ENCODE peak calls at places on chromosomes 1 and 21, in five cellular contexts. G is mesothelial cell of epicardium, K is cardiac muscle cell, A is GM23338, U is heart right ventricle. B is an unnamed sample.

GRCh38 chr1:11646317-11646716 is 7.9 kb downstream of the FBXO2 start:
- DNase-seq in G (no peak), K (no peak), A (no peak), U (no peak), B (no peak)

GRCh38 chr1:213987876-213988638 is at the start of gene PROX1:
- DNase-seq in G (peak), K (peak), A (peak), U (peak), B (no peak)

GRCh38 chr1:42479621-42480020 is 16.5 kb downstream of the CCDC30 start:
- DNase-seq in G (no peak), K (peak), A (peak), U (no peak), B (no peak)

GRCh38 chr1:85339671-85340399 is 63.4 kb upstream of the BCL10 start:
- DNase-seq in G (no peak), K (no peak), A (no peak), U (no peak), B (no peak)

GRCh38 chr1:112698366-112699310 is 8.3 kb downstream of the RHOC start:
- DNase-seq in G (no peak), K (no peak), A (no peak), U (no peak), B (peak)

GRCh38 chr1:200934676-200935245 is 40.1 kb downstream of the INAVA start:
- DNase-seq in G (no peak), K (no peak), A (no peak), U (no peak), B (no peak)

GRCh38 chr1:159892944-159893343 is 7.0 kb downstream of the CFAP45 start:
- DNase-seq in G (no peak), K (no peak), A (peak), U (no peak), B (no peak)

GRCh38 chr1:24286246-24287010 is 32.7 kb upstream of the GRHL3 start:
- DNase-seq in G (no peak), K (no peak), A (peak), U (no peak), B (no peak)

GRCh38 chr1:63670164-63670563 is 77.0 kb downstream of the PGM1 start:
- DNase-seq in G (no peak), K (no peak), A (no peak), U (no peak), B (no peak)

GRCh38 chr1:186183970-186184628 is 191.0 kb downstream of the TPR start:
- DNase-seq in G (no peak), K (no peak), A (no peak), U (no peak), B (no peak)

GRCh38 chr1:48068216-48068615 is 71.0 kb upstream of the TRABD2B start:
- DNase-seq in G (no peak), K (no peak), A (no peak), U (no peak), B (no peak)

GRCh38 chr1:193283026-193283425 is 96.6 kb upstream of the B3GALT2 start:
- DNase-seq in G (no peak), K (peak), A (peak), U (no peak), B (no peak)

GRCh38 chr1:219784660-219785391 is 143.5 kb downstream of the SLC30A10 start:
- DNase-seq in G (no peak), K (peak), A (no peak), U (no peak), B (no peak)

GRCh38 chr1:50423670-50424000 is 392 bp upstream of the DMRTA2 start:
- DNase-seq in G (no peak), K (peak), A (peak), U (no peak), B (no peak)

GRCh38 chr1:41580021-41580420 is 95.5 kb upstream of the EDN2 start:
- DNase-seq in G (no peak), K (no peak), A (no peak), U (no peak), B (peak)

GRCh38 chr1:87180682-87181081 is 148.0 kb upstream of the LMO4 start:
- DNase-seq in G (no peak), K (no peak), A (no peak), U (no peak), B (no peak)

GRCh38 chr1:170560681-170561285 is 28.8 kb downstream of the GORAB start:
- DNase-seq in G (no peak), K (no peak), A (no peak), U (no peak), B (no peak)

GRCh38 chr1:201880928-201881571 is 7.6 kb upstream of the SHISA4 start:
- DNase-seq in G (peak), K (no peak), A (no peak), U (no peak), B (no peak)

GRCh38 chr21:44529503-44530125 is 10.4 kb downstream of the KRTAP10-1 start:
- DNase-seq in G (no peak), K (no peak), A (no peak), U (no peak), B (no peak)

GRCh38 chr1:97906567-97907228 is 14.1 kb downstream of the DPYD start:
- DNase-seq in G (no peak), K (peak), A (peak), U (no peak), B (no peak)

GRCh38 chr1:233406994-233407631 is 79.6 kb downstream of the MAP3K21 start:
- DNase-seq in G (no peak), K (no peak), A (no peak), U (no peak), B (no peak)

GRCh38 chr1:169692766-169693460 is 18.5 kb downstream of the SELL start:
- DNase-seq in G (no peak), K (no peak), A (no peak), U (no peak), B (no peak)

GRCh38 chr1:147243228-147243685 is 773 bp downstream of the CHD1L start:
- DNase-seq in G (peak), K (no peak), A (peak), U (no peak), B (no peak)

GRCh38 chr1:184954232-184954995 is 19.9 kb downstream of the NIBAN1 start:
- DNase-seq in G (no peak), K (peak), A (no peak), U (no peak), B (no peak)

GRCh38 chr1:30249446-30250337 is 473.7 kb downstream of the MATN1 start:
- DNase-seq in G (no peak), K (no peak), A (no peak), U (no peak), B (no peak)

GRCh38 chr1:145710291-145711027 is 3.3 kb upstream of the PDZK1 start:
- DNase-seq in G (no peak), K (no peak), A (no peak), U (no peak), B (no peak)

GRCh38 chr1:217369271-217369981 is 261.5 kb downstream of the GPATCH2 start:
- DNase-seq in G (no peak), K (no peak), A (peak), U (no peak), B (no peak)

GRCh38 chr1:63135174-63135512 is 187.2 kb upstream of the FOXD3 start:
- DNase-seq in G (no peak), K (no peak), A (no peak), U (no peak), B (no peak)

GRCh38 chr1:223425550-223425949 is 32.3 kb downstream of the CCDC185 start:
- DNase-seq in G (no peak), K (peak), A (no peak), U (no peak), B (no peak)

GRCh38 chr21:33643658-33644311 is 1.5 kb downstream of the ITSN1 start:
- DNase-seq in G (no peak), K (peak), A (peak), U (no peak), B (no peak)

GRCh38 chr1:3856923-3857790 is at the start of the genes CEP104 and DFFB:
- DNase-seq in G (peak), K (peak), A (peak), U (peak), B (peak)
- TF ChIP-seq CTCF in G (no peak), K (no peak), A (peak), U (peak), B (no peak)

DNA sequence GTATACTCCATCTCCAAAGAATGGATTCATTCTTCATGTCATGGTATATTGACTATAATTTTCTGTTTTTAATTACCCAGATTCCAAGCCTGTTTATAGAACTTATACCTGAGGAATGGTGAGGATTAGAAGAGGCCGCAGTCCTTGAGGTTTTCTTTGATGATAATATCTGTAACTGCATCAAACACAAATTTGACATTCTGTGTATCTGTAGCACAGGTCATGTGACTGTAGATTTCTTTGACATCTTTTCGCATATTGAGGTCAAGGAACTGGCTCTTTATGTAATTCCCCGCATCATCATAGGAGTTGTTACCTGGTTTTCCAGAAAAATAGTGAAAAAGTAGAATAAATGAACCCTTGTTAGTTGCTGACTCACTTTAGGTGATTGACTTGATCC is 16.2 kb downstream of the GNAT2 start:
- DNase-seq in G (no peak), K (no peak), A (no peak), U (no peak), B (no peak)
- TF ChIP-seq CTCF in G (no peak), K (no peak), A (no peak), U (no peak), B (no peak)

GRCh38 chr1:211135342-211135950 is 1.5 kb upstream of the KCNH1 start:
- DNase-seq in G (no peak), K (peak), A (peak), U (no peak), B (no peak)
- TF ChIP-seq CTCF in G (peak), K (peak), A (peak), U (peak), B (peak)

DNA sequence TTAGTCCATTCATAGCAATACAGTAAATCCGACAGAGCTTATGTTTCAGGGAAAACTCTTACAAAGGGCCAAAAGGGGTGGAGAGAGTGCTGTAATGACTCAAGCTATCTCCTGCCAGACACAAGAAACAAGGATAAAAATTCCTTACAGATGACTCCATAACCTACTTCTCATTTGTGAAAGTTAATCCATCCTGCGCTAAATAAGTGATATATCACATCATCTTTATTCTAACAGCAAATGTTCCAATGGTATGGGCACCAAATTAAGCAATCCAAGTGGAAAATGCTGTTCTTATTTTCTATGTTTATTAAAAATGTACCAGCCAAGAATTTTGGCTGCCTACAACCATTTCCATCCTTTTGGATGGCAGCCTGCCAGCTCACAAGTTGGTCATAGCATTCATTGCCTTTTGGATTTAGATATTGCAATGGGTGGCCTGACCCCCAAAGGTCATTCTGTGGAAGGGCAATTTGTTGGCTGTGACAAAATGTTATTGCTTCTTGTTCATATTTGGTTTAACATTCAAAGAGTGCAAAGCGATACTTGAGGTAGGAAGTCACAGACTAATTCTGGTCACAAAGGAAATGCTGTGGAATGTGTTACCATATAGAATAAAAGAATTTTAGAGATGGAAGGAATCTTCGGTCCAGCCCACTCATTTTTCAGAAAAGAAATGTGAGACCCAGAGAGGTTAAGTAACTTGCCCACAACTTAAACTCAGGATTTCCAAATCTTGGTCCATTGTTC is 2.8 kb upstream of the ENAH start:
- DNase-seq in G (no peak), K (peak), A (peak), U (peak), B (no peak)
- TF ChIP-seq CTCF in G (no peak), K (no peak), A (peak), U (peak), B (no peak)

GRCh38 chr1:22319608-22320007 is 132.0 kb upstream of the ZBTB40 start:
- DNase-seq in G (no peak), K (no peak), A (no peak), U (no peak), B (no peak)

GRCh38 chr1:22318279-22318983 is 133.2 kb upstream of the ZBTB40 start:
- DNase-seq in G (peak), K (no peak), A (peak), U (no peak), B (peak)

GRCh38 chr1:22317920-22318243 is 133.8 kb upstream of the ZBTB40 start:
- DNase-seq in G (no peak), K (no peak), A (no peak), U (no peak), B (peak)

GRCh38 chr1:22315315-22316078 is 136.2 kb upstream of the ZBTB40 start:
- DNase-seq in G (no peak), K (no peak), A (no peak), U (no peak), B (peak)

GRCh38 chr1:22317231-22317919 is 134.3 kb upstream of the ZBTB40 start:
- DNase-seq in G (no peak), K (peak), A (peak), U (no peak), B (peak)
- TF ChIP-seq CTCF in G (peak), K (peak), A (peak), U (no peak), B (peak)

DNA sequence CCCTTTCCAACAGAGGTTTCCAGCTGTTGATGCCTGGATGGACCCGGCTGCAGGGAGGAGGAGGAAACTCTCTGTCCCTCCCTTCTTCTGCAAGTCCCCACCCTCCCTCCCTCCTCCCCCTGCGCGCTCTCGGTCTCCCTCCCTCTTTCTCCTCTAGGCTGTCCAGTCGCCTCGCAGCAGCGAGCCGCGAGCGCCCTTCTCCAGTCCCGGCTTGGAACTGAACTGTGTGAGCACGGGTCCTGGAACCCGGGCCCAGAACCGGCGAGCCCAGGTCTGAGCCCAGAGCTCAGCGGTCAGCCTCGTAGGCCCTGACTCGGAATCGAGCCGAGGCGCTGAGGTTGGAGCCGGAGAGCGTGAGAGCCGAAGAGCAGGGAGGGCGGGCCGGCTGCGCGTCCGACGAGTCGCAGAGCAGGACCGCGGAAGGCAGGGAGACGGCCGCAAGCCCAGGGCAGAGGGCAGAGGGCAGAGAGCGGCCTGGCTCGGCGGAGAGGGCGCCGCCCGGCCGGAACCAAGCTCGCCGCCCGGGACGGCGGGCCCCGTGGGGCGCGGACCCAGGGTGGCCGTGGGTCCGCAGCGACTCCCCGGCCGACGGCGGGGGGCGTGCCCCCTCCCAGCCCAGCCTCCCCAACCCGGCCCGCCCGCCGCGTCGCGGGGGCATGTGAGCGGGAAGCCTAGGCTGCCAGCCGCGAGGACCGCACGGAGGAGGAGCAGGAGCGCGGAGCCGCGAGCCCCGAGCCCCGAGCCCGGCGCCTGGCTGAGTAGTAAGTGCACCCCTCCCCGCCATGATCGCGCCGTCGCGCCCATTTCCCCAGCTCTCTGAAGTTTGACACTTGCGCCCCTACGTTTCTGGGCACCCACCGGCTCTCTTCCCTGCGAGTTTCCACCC is at the start of gene SOX13:
- DNase-seq in G (peak), K (peak), A (peak), U (peak), B (peak)
- TF ChIP-seq CTCF in G (no peak), K (peak), A (peak), U (peak), B (peak)